ENCODE peak calls at places on chromosome 12, in ten cellular contexts. One of them, this sample, is unnamed. For H3K4me1, the result is how much of the 10 kb centered on the place peaks cover.

GRCh38 chr12:48985901-48986300 is 7.8 kb downstream of the WNT1 start:
- DNase-seq in HAP-1: no peak
- DNase-seq in mammary epithelial cell: no peak
- DNase-seq in thoracic aorta: no peak
- DNase-seq in uterus: no peak
- DNase-seq in A549: no peak
- DNase-seq in iPS DF 6.9: no peak
- DNase-seq in tibial artery: no peak
- DNase-seq in GM23248: no peak
- DNase-seq in left ventricle myocardium inferior: no peak
- DNase-seq in this sample: no peak

GRCh38 chr12:26636710-26637328 is 196.2 kb downstream of the ITPR2 start:
- DNase-seq in thoracic aorta: no peak
- DNase-seq in GM23248: peak
- DNase-seq in tibial artery: no peak
- DNase-seq in iPS DF 6.9: no peak
- DNase-seq in A549: peak
- DNase-seq in HAP-1: no peak
- DNase-seq in uterus: no peak
- DNase-seq in left ventricle myocardium inferior: no peak
- DNase-seq in mammary epithelial cell: peak
- DNase-seq in this sample: no peak

GRCh38 chr12:124821252-124822200 is 42.1 kb downstream of the SCARB1 start:
- DNase-seq in tibial artery: no peak
- DNase-seq in GM23248: peak
- DNase-seq in thoracic aorta: no peak
- DNase-seq in HAP-1: no peak
- DNase-seq in iPS DF 6.9: no peak
- DNase-seq in A549: no peak
- DNase-seq in left ventricle myocardium inferior: no peak
- DNase-seq in mammary epithelial cell: no peak
- DNase-seq in uterus: no peak
- DNase-seq in this sample: no peak

GRCh38 chr12:57063991-57064725 is 14.2 kb upstream of the MYO1A start:
- DNase-seq in left ventricle myocardium inferior: no peak
- DNase-seq in A549: no peak
- DNase-seq in mammary epithelial cell: peak
- DNase-seq in tibial artery: no peak
- DNase-seq in uterus: no peak
- DNase-seq in thoracic aorta: no peak
- DNase-seq in GM23248: no peak
- DNase-seq in HAP-1: no peak
- DNase-seq in iPS DF 6.9: no peak
- DNase-seq in this sample: no peak

GRCh38 chr12:6699989-6700645 is 498 bp downstream of the PIANP start:
- DNase-seq in tibial artery: no peak
- DNase-seq in mammary epithelial cell: no peak
- DNase-seq in iPS DF 6.9: no peak
- DNase-seq in uterus: peak
- DNase-seq in thoracic aorta: no peak
- DNase-seq in A549: no peak
- DNase-seq in GM23248: peak
- DNase-seq in left ventricle myocardium inferior: no peak
- DNase-seq in HAP-1: no peak
- DNase-seq in this sample: no peak

GRCh38 chr12:5442251-5443006 is 10.5 kb downstream of the NTF3 start:
- DNase-seq in GM23248: peak
- DNase-seq in thoracic aorta: no peak
- DNase-seq in iPS DF 6.9: no peak
- DNase-seq in HAP-1: no peak
- DNase-seq in tibial artery: no peak
- DNase-seq in A549: peak
- DNase-seq in uterus: no peak
- DNase-seq in mammary epithelial cell: peak
- DNase-seq in left ventricle myocardium inferior: no peak
- DNase-seq in this sample: peak

GRCh38 chr12:131101006-131101405 is 147.3 kb downstream of the ADGRD1 start:
- DNase-seq in HAP-1: no peak
- DNase-seq in mammary epithelial cell: no peak
- DNase-seq in A549: no peak
- DNase-seq in uterus: peak
- DNase-seq in iPS DF 6.9: no peak
- DNase-seq in tibial artery: peak
- DNase-seq in thoracic aorta: no peak
- DNase-seq in GM23248: no peak
- DNase-seq in left ventricle myocardium inferior: no peak
- DNase-seq in this sample: no peak

GRCh38 chr12:27946396-27946795 is 26.1 kb downstream of the PTHLH start:
- DNase-seq in mammary epithelial cell: no peak
- DNase-seq in left ventricle myocardium inferior: no peak
- DNase-seq in uterus: no peak
- DNase-seq in HAP-1: no peak
- DNase-seq in thoracic aorta: no peak
- DNase-seq in GM23248: peak
- DNase-seq in iPS DF 6.9: no peak
- DNase-seq in tibial artery: no peak
- DNase-seq in A549: no peak
- DNase-seq in this sample: no peak

GRCh38 chr12:6216581-6216980 is 16.4 kb downstream of the CD9 start:
- DNase-seq in GM23248: no peak
- DNase-seq in left ventricle myocardium inferior: no peak
- DNase-seq in tibial artery: no peak
- DNase-seq in uterus: no peak
- DNase-seq in mammary epithelial cell: no peak
- DNase-seq in iPS DF 6.9: no peak
- DNase-seq in HAP-1: no peak
- DNase-seq in thoracic aorta: no peak
- DNase-seq in A549: no peak
- DNase-seq in this sample: no peak

GRCh38 chr12:12467222-12467621 is 95.4 kb downstream of the DUSP16 start:
- DNase-seq in left ventricle myocardium inferior: no peak
- DNase-seq in HAP-1: no peak
- DNase-seq in A549: no peak
- DNase-seq in thoracic aorta: no peak
- DNase-seq in GM23248: no peak
- DNase-seq in mammary epithelial cell: no peak
- DNase-seq in iPS DF 6.9: no peak
- DNase-seq in tibial artery: no peak
- DNase-seq in uterus: no peak
- DNase-seq in this sample: no peak

GRCh38 chr12:4959381-4959780 is 49.7 kb downstream of the KCNA1 start:
- DNase-seq in tibial artery: no peak
- DNase-seq in uterus: no peak
- DNase-seq in A549: no peak
- DNase-seq in HAP-1: no peak
- DNase-seq in thoracic aorta: no peak
- DNase-seq in mammary epithelial cell: no peak
- DNase-seq in iPS DF 6.9: no peak
- DNase-seq in left ventricle myocardium inferior: no peak
- DNase-seq in GM23248: no peak
- DNase-seq in this sample: no peak

GRCh38 chr12:25025951-25026490 is 77.1 kb upstream of the BCAT1 start:
- DNase-seq in GM23248: no peak
- DNase-seq in uterus: no peak
- DNase-seq in HAP-1: no peak
- DNase-seq in mammary epithelial cell: no peak
- DNase-seq in left ventricle myocardium inferior: no peak
- DNase-seq in iPS DF 6.9: no peak
- DNase-seq in thoracic aorta: no peak
- DNase-seq in A549: no peak
- DNase-seq in tibial artery: no peak
- DNase-seq in this sample: no peak

GRCh38 chr12:29041621-29042020 is 107.5 kb upstream of the FAR2 start:
- DNase-seq in A549: peak
- DNase-seq in GM23248: peak
- DNase-seq in mammary epithelial cell: peak
- DNase-seq in left ventricle myocardium inferior: no peak
- DNase-seq in iPS DF 6.9: no peak
- DNase-seq in tibial artery: no peak
- DNase-seq in HAP-1: peak
- DNase-seq in uterus: no peak
- DNase-seq in thoracic aorta: no peak
- DNase-seq in this sample: no peak

GRCh38 chr12:3992945-3993344 is 119.7 kb upstream of the PARP11 start:
- DNase-seq in uterus: no peak
- DNase-seq in iPS DF 6.9: no peak
- DNase-seq in HAP-1: no peak
- DNase-seq in A549: no peak
- DNase-seq in left ventricle myocardium inferior: no peak
- DNase-seq in tibial artery: no peak
- DNase-seq in GM23248: no peak
- DNase-seq in mammary epithelial cell: no peak
- DNase-seq in thoracic aorta: no peak
- DNase-seq in this sample: no peak

GRCh38 chr12:112130461-112130998 is 5.2 kb downstream of the TRAFD1 start:
- DNase-seq in A549: no peak
- DNase-seq in HAP-1: no peak
- DNase-seq in uterus: no peak
- DNase-seq in iPS DF 6.9: no peak
- DNase-seq in GM23248: peak
- DNase-seq in thoracic aorta: no peak
- DNase-seq in mammary epithelial cell: no peak
- DNase-seq in tibial artery: no peak
- DNase-seq in left ventricle myocardium inferior: no peak
- DNase-seq in this sample: no peak

GRCh38 chr12:76037130-76038105 is 5.8 kb upstream of the PHLDA1 start:
- DNase-seq in left ventricle myocardium inferior: no peak
- DNase-seq in mammary epithelial cell: peak
- DNase-seq in thoracic aorta: no peak
- DNase-seq in tibial artery: no peak
- DNase-seq in GM23248: peak
- DNase-seq in HAP-1: peak
- DNase-seq in uterus: peak
- DNase-seq in iPS DF 6.9: no peak
- DNase-seq in A549: peak
- DNase-seq in this sample: no peak

GRCh38 chr12:34397591-34398365 is 375.5 kb downstream of the ALG10 start:
- DNase-seq in iPS DF 6.9: no peak
- DNase-seq in thoracic aorta: no peak
- DNase-seq in GM23248: no peak
- DNase-seq in A549: no peak
- DNase-seq in HAP-1: no peak
- DNase-seq in mammary epithelial cell: no peak
- DNase-seq in uterus: no peak
- DNase-seq in left ventricle myocardium inferior: peak
- DNase-seq in tibial artery: peak
- DNase-seq in this sample: peak

DNA sequence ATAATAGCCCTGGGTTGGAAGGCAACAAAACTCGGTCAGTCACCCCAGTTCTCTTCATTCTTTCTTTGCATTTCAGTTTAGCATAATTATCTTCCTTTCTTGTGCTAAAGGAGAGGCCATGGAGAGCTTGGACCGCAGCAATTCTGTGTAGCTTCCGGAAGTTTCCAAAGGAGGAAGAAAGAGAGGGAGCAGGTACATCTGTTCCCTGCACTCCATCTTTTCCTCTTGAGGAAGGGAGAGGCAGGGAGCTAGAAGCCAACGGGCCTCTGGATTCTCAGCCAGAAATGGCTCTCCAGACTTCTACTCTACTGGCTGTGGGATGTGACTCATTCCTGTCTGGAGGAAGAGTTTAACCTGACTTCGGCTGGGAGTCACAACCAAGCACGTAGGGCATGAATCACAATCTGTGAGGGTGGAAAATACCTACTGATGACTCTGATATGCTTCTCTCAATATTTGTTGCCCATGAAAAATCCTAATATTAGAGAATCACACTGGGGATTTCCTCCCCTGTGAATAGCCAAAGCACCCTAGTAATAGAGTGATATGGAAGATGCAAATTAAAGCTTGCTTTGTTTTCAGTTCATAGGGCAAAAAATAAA is 17.0 kb downstream of the ANO6 start:
- DNase-seq in GM23248: peak
- DNase-seq in mammary epithelial cell: peak
- DNase-seq in uterus: peak
- DNase-seq in A549: peak
- DNase-seq in iPS DF 6.9: no peak
- DNase-seq in left ventricle myocardium inferior: no peak
- DNase-seq in tibial artery: peak
- DNase-seq in HAP-1: peak
- DNase-seq in thoracic aorta: peak
- DNase-seq in this sample: peak
- H3K4me1 ChIP-seq in GM23248: half or more
- H3K4me1 ChIP-seq in mammary epithelial cell: half or more
- H3K4me1 ChIP-seq in uterus: under half
- H3K4me1 ChIP-seq in A549: half or more
- H3K4me1 ChIP-seq in iPS DF 6.9: under half
- H3K4me1 ChIP-seq in left ventricle myocardium inferior: half or more
- H3K4me1 ChIP-seq in tibial artery: under half
- H3K4me1 ChIP-seq in HAP-1: under half
- H3K4me1 ChIP-seq in thoracic aorta: half or more
- H3K4me1 ChIP-seq in this sample: half or more

GRCh38 chr12:47801904-47802246 is 17.8 kb downstream of the HDAC7 start:
- DNase-seq in left ventricle myocardium inferior: no peak
- DNase-seq in GM23248: no peak
- DNase-seq in uterus: no peak
- DNase-seq in HAP-1: no peak
- DNase-seq in mammary epithelial cell: no peak
- DNase-seq in tibial artery: no peak
- DNase-seq in iPS DF 6.9: no peak
- DNase-seq in thoracic aorta: no peak
- DNase-seq in A549: no peak
- DNase-seq in this sample: no peak
- H3K4me1 ChIP-seq in left ventricle myocardium inferior: half or more
- H3K4me1 ChIP-seq in GM23248: under half
- H3K4me1 ChIP-seq in uterus: under half
- H3K4me1 ChIP-seq in HAP-1: under half
- H3K4me1 ChIP-seq in mammary epithelial cell: under half
- H3K4me1 ChIP-seq in tibial artery: half or more
- H3K4me1 ChIP-seq in iPS DF 6.9: under half
- H3K4me1 ChIP-seq in thoracic aorta: half or more
- H3K4me1 ChIP-seq in A549: under half
- H3K4me1 ChIP-seq in this sample: half or more

GRCh38 chr12:55726911-55727310 is 1.9 kb downstream of the CD63 start:
- DNase-seq in HAP-1: no peak
- DNase-seq in GM23248: no peak
- DNase-seq in uterus: no peak
- DNase-seq in thoracic aorta: no peak
- DNase-seq in iPS DF 6.9: no peak
- DNase-seq in mammary epithelial cell: no peak
- DNase-seq in A549: no peak
- DNase-seq in left ventricle myocardium inferior: no peak
- DNase-seq in tibial artery: no peak
- DNase-seq in this sample: peak
- H3K4me1 ChIP-seq in HAP-1: under half
- H3K4me1 ChIP-seq in GM23248: under half
- H3K4me1 ChIP-seq in uterus: under half
- H3K4me1 ChIP-seq in thoracic aorta: half or more
- H3K4me1 ChIP-seq in iPS DF 6.9: under half
- H3K4me1 ChIP-seq in mammary epithelial cell: under half
- H3K4me1 ChIP-seq in A549: under half
- H3K4me1 ChIP-seq in left ventricle myocardium inferior: half or more
- H3K4me1 ChIP-seq in tibial artery: half or more
- H3K4me1 ChIP-seq in this sample: under half

DNA sequence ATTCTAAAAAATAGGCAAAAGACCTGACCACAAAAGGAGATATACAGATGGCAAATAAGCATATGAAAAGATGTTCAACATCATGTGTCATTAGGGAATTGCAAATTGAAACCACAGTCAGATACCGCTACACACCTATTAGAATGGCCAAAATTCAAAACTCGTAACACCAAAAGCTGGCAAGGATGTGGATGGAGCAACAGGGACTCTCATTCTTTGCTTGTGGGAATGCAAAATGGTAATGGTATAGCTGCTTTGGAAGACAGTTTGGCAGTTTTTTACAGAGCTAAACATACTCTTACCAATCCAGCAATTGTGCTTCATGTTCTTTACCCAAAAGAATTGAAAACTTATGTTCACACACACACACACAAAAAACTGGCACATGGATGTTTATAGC is 8.2 kb upstream of the HMGA2 start:
- DNase-seq in tibial artery: no peak
- DNase-seq in iPS DF 6.9: no peak
- DNase-seq in HAP-1: peak
- DNase-seq in uterus: no peak
- DNase-seq in A549: no peak
- DNase-seq in thoracic aorta: no peak
- DNase-seq in left ventricle myocardium inferior: no peak
- DNase-seq in mammary epithelial cell: no peak
- DNase-seq in GM23248: no peak
- DNase-seq in this sample: no peak
- H3K4me1 ChIP-seq in tibial artery: under half
- H3K4me1 ChIP-seq in iPS DF 6.9: under half
- H3K4me1 ChIP-seq in HAP-1: under half
- H3K4me1 ChIP-seq in uterus: under half
- H3K4me1 ChIP-seq in A549: under half
- H3K4me1 ChIP-seq in thoracic aorta: under half
- H3K4me1 ChIP-seq in left ventricle myocardium inferior: under half
- H3K4me1 ChIP-seq in mammary epithelial cell: under half
- H3K4me1 ChIP-seq in GM23248: under half
- H3K4me1 ChIP-seq in this sample: under half

This sample was measured in gastrocnemius medialis.